ENCODE peak calls at places on chromosomes 16 and 17, in nine cellular contexts. U, P, N, Z, V, Q, C, G and M are unnamed samples.

GRCh38 chr16:85002099-85002541 is 9.2 kb downstream of the ZDHHC7 start:
- DNase-seq in N (no peak), P (no peak), G (no peak), U (no peak), Z (no peak), C (no peak), Q (no peak), V (no peak), M (no peak)

GRCh38 chr17:50221500-50222480 is 20.4 kb upstream of the COL1A1 start:
- DNase-seq in P (no peak), C (no peak), U (no peak), G (no peak), Z (no peak), N (no peak), Q (no peak), V (no peak), M (peak)

GRCh38 chr17:17433260-17433659 is 43.5 kb upstream of the MED9 start:
- DNase-seq in G (no peak), U (no peak), Q (no peak), N (no peak), Z (no peak), V (no peak), C (peak), P (no peak), M (peak)

GRCh38 chr17:58756246-58757161 is 850 bp downstream of the PPM1E start:
- DNase-seq in G (no peak), P (peak), U (peak), V (peak), C (no peak), N (no peak), Z (peak), Q (no peak), M (no peak)

GRCh38 chr17:9837551-9838471 is 12.1 kb downstream of the GLP2R start:
- DNase-seq in N (peak), U (no peak), C (peak), G (no peak), P (no peak), Z (no peak), V (peak), Q (no peak), M (no peak)

GRCh38 chr17:19746517-19746916 is 1.6 kb downstream of the ALDH3A1 start:
- DNase-seq in Z (no peak), G (no peak), V (no peak), N (no peak), Q (no peak), U (no peak), C (no peak), P (no peak), M (no peak)

GRCh38 chr16:82834156-82834758 is 207.5 kb downstream of the CDH13 start:
- DNase-seq in P (no peak), G (no peak), V (no peak), N (no peak), U (no peak), Z (no peak), C (no peak), Q (no peak), M (no peak)

GRCh38 chr17:29592850-29593545 is at the start of gene ANKRD13B:
- DNase-seq in Q (peak), N (no peak), V (peak), G (no peak), U (no peak), C (no peak), Z (peak), P (no peak), M (peak)

GRCh38 chr17:45127583-45128300 is 4.6 kb downstream of the PLCD3 start:
- DNase-seq in N (no peak), Q (no peak), P (no peak), C (no peak), U (peak), G (no peak), V (peak), Z (no peak), M (no peak)

GRCh38 chr16:22898874-22899348 is 84.9 kb downstream of the HS3ST2 start:
- DNase-seq in N (peak), Z (peak), U (peak), P (peak), Q (peak), G (peak), V (no peak), C (peak), M (peak)

GRCh38 chr17:78357177-78357586 is 2.7 kb downstream of the SOCS3 start:
- DNase-seq in V (no peak), U (no peak), G (no peak), Z (no peak), N (no peak), P (no peak), Q (no peak), C (peak), M (peak)

GRCh38 chr17:16466407-16466806 is 25.6 kb downstream of the LRRC75A start:
- DNase-seq in G (no peak), Z (no peak), U (no peak), P (no peak), C (no peak), Q (no peak), V (no peak), N (no peak), M (no peak)

GRCh38 chr16:73319747-73320146 is 271.8 kb upstream of the ZFHX3 start:
- DNase-seq in V (no peak), C (no peak), N (no peak), Q (no peak), G (no peak), U (peak), Z (no peak), P (no peak), M (no peak)

GRCh38 chr17:8799001-8799850 is at the start of gene MFSD6L:
- DNase-seq in G (no peak), Z (no peak), Q (peak), P (no peak), N (no peak), C (no peak), U (peak), V (no peak), M (peak)

GRCh38 chr17:4859816-4860625 is 26.9 kb downstream of the MINK1 start:
- DNase-seq in P (no peak), Q (no peak), G (no peak), C (no peak), V (no peak), U (no peak), N (no peak), Z (no peak), M (no peak)

GRCh38 chr16:29806096-29806579 is at the start of gene MAZ:
- DNase-seq in P (no peak), N (no peak), C (no peak), G (peak), Q (peak), Z (peak), V (no peak), U (no peak), M (no peak)

GRCh38 chr17:59254742-59255141 is 34.4 kb downstream of the GDPD1 start:
- DNase-seq in Z (no peak), V (no peak), G (no peak), U (no peak), C (no peak), Q (no peak), N (no peak), P (no peak), M (no peak)

GRCh38 chr17:4708436-4708835 is 2.0 kb upstream of the ARRB2 start:
- DNase-seq in Q (no peak), U (no peak), G (no peak), V (no peak), C (no peak), Z (peak), N (no peak), P (no peak), M (no peak)

GRCh38 chr17:76997981-76998531 is 129.9 kb downstream of the MGAT5B start:
- DNase-seq in U (no peak), N (no peak), P (no peak), Q (no peak), C (no peak), Z (peak), V (no peak), G (peak), M (no peak)

GRCh38 chr17:47692137-47692894 is 1.6 kb upstream of the TBKBP1 start:
- DNase-seq in G (no peak), P (no peak), Z (no peak), U (no peak), Q (no peak), C (no peak), N (no peak), V (no peak), M (no peak)

GRCh38 chr16:67248401-67249177 is at the start of gene SLC9A5:
- DNase-seq in V (peak), P (peak), Q (peak), N (no peak), C (no peak), Z (peak), U (peak), G (no peak), M (peak)

GRCh38 chr16:86195863-86196630 is 297.1 kb downstream of the IRF8 start:
- DNase-seq in N (no peak), C (no peak), V (no peak), U (peak), P (no peak), Q (no peak), Z (no peak), G (no peak), M (no peak)

GRCh38 chr16:66673691-66674090 is 22.9 kb downstream of the CMTM4 start:
- DNase-seq in Z (no peak), Q (no peak), C (no peak), V (no peak), P (no peak), G (no peak), U (no peak), N (no peak), M (no peak)

GRCh38 chr17:76434870-76435269 is 18.1 kb downstream of the UBE2O start:
- DNase-seq in G (no peak), V (no peak), C (no peak), N (no peak), P (no peak), U (no peak), Z (no peak), Q (no peak), M (no peak)

GRCh38 chr16:3182608-3183444 is 5.2 kb upstream of the OR1F1 start:
- DNase-seq in C (no peak), G (no peak), Z (peak), Q (peak), P (peak), V (no peak), U (peak), N (no peak), M (no peak)

GRCh38 chr17:82231312-82231561 is 2.4 kb downstream of the SLC16A3 start:
- DNase-seq in Q (no peak), V (no peak), G (no peak), C (no peak), N (no peak), Z (no peak), P (no peak), U (no peak), M (no peak)

GRCh38 chr17:65495255-65496060 is 66.0 kb downstream of the AXIN2 start:
- DNase-seq in Q (no peak), N (no peak), G (no peak), C (no peak), P (no peak), Z (peak), V (no peak), U (peak), M (peak)

GRCh38 chr17:41178341-41178740 is 320 bp upstream of the KRTAP4-2 start:
- DNase-seq in N (no peak), C (peak), Q (no peak), U (no peak), P (no peak), Z (no peak), G (no peak), V (no peak), M (no peak)

GRCh38 chr17:17892009-17892408 is 55.2 kb upstream of the SREBF1 start:
- DNase-seq in N (no peak), G (no peak), U (no peak), C (no peak), Q (no peak), Z (no peak), P (no peak), V (no peak), M (no peak)

GRCh38 chr16:11994187-11995119 is 17.9 kb downstream of the SNX29 start:
- DNase-seq in U (no peak), P (no peak), Z (no peak), V (no peak), C (peak), Q (peak), N (no peak), G (no peak), M (no peak)